ENCODE peak calls at places on chromosomes 16 and 17, in ten cellular contexts. O is MG63; W is PC-3; B is H7; J is AG04450; N is neural progenitor cell; X is dorsolateral prefrontal cortex; S is naive thymus-derived CD4-positive, alpha-beta T cell; D is effector memory CD4-positive, alpha-beta T cell; U is brain microvascular endothelial cell. G is an unnamed sample.

GRCh38 chr16:84458606-84459516 is 45.6 kb downstream of the MEAK7 start:
- DNase-seq in O (no peak), W (no peak), B (no peak), J (no peak), N (no peak), X (no peak), S (no peak), D (no peak), U (no peak), G (no peak)

GRCh38 chr17:45391291-45391690 is 41.4 kb downstream of the ARHGAP27 start:
- DNase-seq in O (no peak), W (no peak), B (no peak), J (no peak), N (no peak), X (no peak), S (no peak), D (no peak), U (no peak), G (no peak)

GRCh38 chr17:2551493-2551892 is 39.8 kb upstream of the METTL16 start:
- DNase-seq in O (no peak), W (no peak), B (peak; percentile 82), J (no peak), N (peak; percentile 84), X (no peak), S (no peak), D (no peak), U (no peak), G (no peak)

GRCh38 chr16:66298006-66298405 is 68.5 kb upstream of the CDH5 start:
- DNase-seq in O (no peak), W (no peak), B (no peak), J (no peak), N (peak; percentile 13), X (no peak), S (no peak), D (no peak), U (no peak), G (no peak)

GRCh38 chr17:34300652-34301390 is 15.3 kb downstream of the CCL11 start:
- DNase-seq in O (peak; percentile 13), W (no peak), B (no peak), J (no peak), N (no peak), X (no peak), S (no peak), D (no peak), U (peak; percentile 20), G (no peak)

GRCh38 chr16:12456355-12456754 is 347.3 kb downstream of the CPPED1 start:
- DNase-seq in O (no peak), W (no peak), B (no peak), J (no peak), N (no peak), X (no peak), S (no peak), D (no peak), U (no peak), G (no peak)

GRCh38 chr16:78133919-78134318 is 34.5 kb downstream of the WWOX start:
- DNase-seq in O (no peak), W (peak; percentile 59), B (no peak), J (no peak), N (no peak), X (no peak), S (no peak), D (no peak), U (no peak), G (no peak)

GRCh38 chr16:66422366-66422765 is 4.7 kb upstream of the BEAN1 start:
- DNase-seq in O (no peak), W (no peak), B (no peak), J (no peak), N (no peak), X (no peak), S (no peak), D (no peak), U (no peak), G (no peak)

GRCh38 chr16:4317471-4318170 is 1.8 kb downstream of the GLIS2 start:
- DNase-seq in O (peak; percentile 93), W (peak; percentile 11), B (no peak), J (no peak), N (peak; percentile 84), X (no peak), S (no peak), D (no peak), U (no peak), G (peak; percentile 38)

GRCh38 chr17:7633093-7633492 is 3.2 kb downstream of the SHBG start:
- DNase-seq in O (no peak), W (no peak), B (peak; percentile 69), J (no peak), N (no peak), X (no peak), S (no peak), D (no peak), U (no peak), G (no peak)

GRCh38 chr16:14486520-14487303 is 143.3 kb downstream of the PARN start:
- DNase-seq in O (peak; percentile 91), W (peak; percentile 92), B (no peak), J (peak; percentile 86), N (peak; percentile 36), X (peak; percentile 68), S (no peak), D (no peak), U (peak; percentile 94), G (peak; percentile 87)

GRCh38 chr16:3249020-3249419 is 7.4 kb downstream of the MEFV start:
- DNase-seq in O (no peak), W (no peak), B (no peak), J (no peak), N (no peak), X (no peak), S (no peak), D (no peak), U (no peak), G (no peak)

DNA sequence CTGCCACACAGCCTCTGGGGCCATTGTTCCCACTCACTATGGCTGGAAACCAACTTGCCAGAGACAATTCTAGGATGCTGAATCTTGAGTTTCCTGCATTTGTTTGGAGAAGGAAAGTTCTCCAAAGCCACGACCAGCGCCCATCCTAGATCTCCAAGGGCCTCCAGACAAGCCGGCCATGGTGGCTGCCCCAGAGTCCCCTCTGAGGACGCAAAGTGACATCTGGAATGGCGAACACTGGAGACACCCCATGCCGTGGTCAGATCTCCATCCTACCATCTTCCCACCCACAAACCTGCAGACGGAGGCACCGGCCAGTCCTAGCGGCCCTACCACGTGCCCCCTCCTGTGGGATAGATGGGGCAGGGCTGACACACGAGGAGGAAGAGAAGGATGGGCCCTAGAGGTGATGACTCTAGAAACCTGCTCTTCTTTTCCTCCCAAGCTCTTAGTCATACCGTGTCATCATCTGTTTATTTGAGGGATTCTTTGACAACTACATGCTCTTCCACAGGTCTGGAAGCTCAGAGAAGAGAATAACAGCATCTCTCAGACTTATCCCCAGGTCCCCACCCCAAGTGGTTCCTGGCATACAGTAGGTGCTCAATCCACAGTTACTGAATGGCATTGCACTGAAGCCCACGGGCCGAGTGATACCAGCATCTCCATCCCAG is 71.3 kb downstream of the MYH11 start:
- DNase-seq in O (no peak), W (peak; percentile 3), B (no peak), J (no peak), N (no peak), X (no peak), S (no peak), D (no peak), U (no peak), G (peak; percentile 6)
- H3K27me3 ChIP-seq in O (no peaks in the 10 kb centered on the region), W (no peaks in the 10 kb centered on the region), B (no peaks in the 10 kb centered on the region), J (peaks cover 8% of the 10 kb centered on the region), N (no peaks in the 10 kb centered on the region), X (no peaks in the 10 kb centered on the region), S (no peaks in the 10 kb centered on the region), D (no peaks in the 10 kb centered on the region), U (no peaks in the 10 kb centered on the region), G (no peaks in the 10 kb centered on the region)

DNA sequence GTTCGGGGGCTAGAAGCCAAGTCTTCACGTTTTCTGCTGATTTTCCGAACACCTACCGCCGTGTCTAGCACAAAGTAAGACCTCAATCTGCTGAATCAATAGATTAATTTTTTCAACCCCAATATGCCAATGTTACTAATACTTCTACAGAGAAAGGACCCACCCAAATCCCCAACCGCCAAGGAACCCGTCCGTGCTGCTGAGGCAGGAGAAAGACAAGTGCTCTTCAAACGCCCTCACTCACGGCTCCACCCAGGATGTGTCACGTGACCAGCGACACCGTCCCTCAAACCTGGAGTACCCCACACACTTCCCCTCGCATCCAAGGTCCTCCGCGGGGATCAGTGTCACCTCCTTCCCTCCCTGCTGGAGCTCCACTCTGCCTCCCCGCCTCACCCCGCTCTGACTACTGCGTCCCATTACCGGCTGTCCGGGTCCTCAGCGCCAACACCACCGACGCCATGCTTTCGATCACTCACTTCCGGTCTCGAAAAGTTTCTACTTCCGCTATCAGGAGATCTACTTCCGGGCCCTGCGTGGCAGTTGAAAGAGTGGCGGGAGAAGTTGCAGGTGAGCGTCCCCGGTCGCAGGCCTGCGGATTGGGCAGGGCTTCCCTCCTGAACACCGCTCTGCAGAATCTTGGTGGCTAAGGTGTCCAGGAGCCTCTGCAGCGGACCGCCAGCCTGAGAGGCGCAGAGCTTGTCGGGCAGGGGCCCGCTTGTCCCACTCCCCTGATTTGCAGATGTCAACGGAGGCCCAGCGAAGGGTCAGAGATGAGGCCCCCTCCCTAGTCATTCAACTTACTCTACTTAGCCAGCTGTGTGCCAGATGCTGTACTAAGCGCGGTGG is at the start of the genes EME1 and MRPL27:
- DNase-seq in O (peak; percentile 85), W (peak; percentile 95), B (peak; percentile 93), J (peak; percentile 44), N (peak; percentile 87), X (peak; percentile 83), S (peak; percentile 81), D (peak; percentile 79), U (peak; percentile 82), G (peak; percentile 89)
- H3K27me3 ChIP-seq in O (no peaks in the 10 kb centered on the region), W (no peaks in the 10 kb centered on the region), B (no peaks in the 10 kb centered on the region), J (no peaks in the 10 kb centered on the region), N (no peaks in the 10 kb centered on the region), X (no peaks in the 10 kb centered on the region), S (no peaks in the 10 kb centered on the region), D (no peaks in the 10 kb centered on the region), U (no peaks in the 10 kb centered on the region), G (no peaks in the 10 kb centered on the region)

GRCh38 chr17:48348352-48348751 is 81.7 kb downstream of the SKAP1 start:
- DNase-seq in O (no peak), W (no peak), B (no peak), J (no peak), N (no peak), X (no peak), S (no peak), D (no peak), U (no peak), G (no peak)
- H3K27me3 ChIP-seq in O (no peaks in the 10 kb centered on the region), W (no peaks in the 10 kb centered on the region), B (no peaks in the 10 kb centered on the region), J (peaks cover 41% of the 10 kb centered on the region), N (peaks cover 75% of the 10 kb centered on the region), X (peaks cover 21% of the 10 kb centered on the region), S (no peaks in the 10 kb centered on the region), D (no peaks in the 10 kb centered on the region), U (peaks cover 27% of the 10 kb centered on the region), G (peaks cover 3% of the 10 kb centered on the region)

DNA sequence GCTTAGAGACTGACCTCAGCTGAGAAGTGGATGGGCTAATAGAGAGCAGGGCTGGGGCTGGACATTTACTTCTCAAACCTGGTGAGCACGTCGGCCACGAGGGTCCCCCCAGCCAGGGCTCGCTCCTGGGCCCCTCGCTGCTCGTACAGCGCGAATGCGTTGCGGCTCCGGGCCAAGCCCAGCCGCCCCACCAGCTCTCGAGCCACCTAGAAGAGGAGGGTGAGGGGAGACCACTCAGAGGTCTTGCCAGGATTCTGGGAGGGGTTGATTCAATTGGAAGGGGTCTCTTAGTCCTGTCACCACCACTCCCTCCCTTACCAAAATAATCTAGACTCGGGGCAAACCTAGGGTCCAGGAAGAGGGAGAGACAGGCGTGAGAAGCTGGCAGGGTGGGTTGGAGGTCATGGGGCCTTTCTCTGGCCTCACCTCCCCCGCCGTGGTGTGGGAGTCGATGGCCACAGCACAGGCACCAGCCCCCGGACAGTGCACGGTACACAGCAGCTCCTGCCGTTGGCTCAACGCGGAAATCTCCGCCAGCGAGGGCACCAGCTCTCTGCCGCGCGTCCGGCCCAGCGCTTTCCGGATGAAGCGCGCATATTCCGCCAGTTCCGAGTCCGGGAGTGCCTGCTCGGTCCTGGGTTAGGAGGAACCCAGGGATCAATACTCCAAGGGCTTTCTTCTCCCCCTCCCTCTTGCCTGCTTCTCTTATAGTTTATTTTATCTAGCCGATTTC is 5.7 kb downstream of the PLEKHH3 start:
- DNase-seq in O (no peak), W (no peak), B (no peak), J (no peak), N (no peak), X (no peak), S (no peak), D (no peak), U (no peak), G (no peak)
- H3K27me3 ChIP-seq in O (no peaks in the 10 kb centered on the region), W (no peaks in the 10 kb centered on the region), B (peaks cover 46% of the 10 kb centered on the region), J (no peaks in the 10 kb centered on the region), N (peaks cover 59% of the 10 kb centered on the region), X (no peaks in the 10 kb centered on the region), S (peaks cover 30% of the 10 kb centered on the region), D (peaks cover 41% of the 10 kb centered on the region), U (no peaks in the 10 kb centered on the region), G (no peaks in the 10 kb centered on the region)

G was measured in mammary epithelial cell.